ENCODE peak calls at places on chromosomes 3 and 15, in ten cellular contexts. K is ELR, F is fibroblast of mammary gland, T is epithelial cell of esophagus, N is IMR-90, P is heart right ventricle, S is iPS DF 6.9, V is mammary epithelial cell, Z is ecto neural progenitor cell, W is H54. J is an unnamed sample.

GRCh38 chr3:142259359-142259758 is 34.0 kb upstream of the GK5 start:
- DNase-seq in V (no peak), Z (no peak), N (no peak), T (no peak), P (no peak), K (no peak), S (no peak), W (no peak), F (no peak), J (no peak)

GRCh38 chr3:126551839-126552687 is 6.7 kb downstream of the C3orf22 start:
- DNase-seq in F (no peak), S (no peak), Z (peak), N (no peak), P (no peak), V (no peak), T (no peak), W (no peak), K (no peak), J (no peak)

GRCh38 chr3:193813506-193813850 is 220.5 kb downstream of the OPA1 start:
- DNase-seq in K (no peak), T (no peak), P (no peak), F (no peak), N (no peak), W (no peak), Z (no peak), V (no peak), S (no peak), J (no peak)

GRCh38 chr3:107251819-107252218 is 125.4 kb upstream of the CCDC54 start:
- DNase-seq in Z (no peak), V (no peak), W (no peak), F (no peak), K (no peak), N (no peak), S (no peak), P (no peak), T (no peak), J (no peak)

GRCh38 chr15:63203451-63204090 is 14.2 kb downstream of the RAB8B start:
- DNase-seq in W (peak), T (peak), F (peak), V (no peak), P (no peak), K (peak), N (peak), S (no peak), Z (no peak), J (peak)

GRCh38 chr3:171116365-171116764 is 89.8 kb upstream of the SLC2A2 start:
- DNase-seq in Z (no peak), N (no peak), V (peak), K (peak), S (no peak), P (no peak), T (peak), F (peak), W (no peak), J (peak)

GRCh38 chr3:150253622-150254021 is 154.5 kb upstream of the TSC22D2 start:
- DNase-seq in P (no peak), N (no peak), T (peak), V (peak), Z (no peak), W (no peak), F (no peak), S (no peak), K (peak), J (no peak)

GRCh38 chr3:13277860-13278531 is 142.1 kb downstream of the NUP210 start:
- DNase-seq in V (peak), W (peak), Z (no peak), K (peak), P (no peak), S (no peak), N (peak), T (peak), F (no peak), J (peak)

GRCh38 chr15:33051528-33051927 is 143.0 kb downstream of the FMN1 start:
- DNase-seq in Z (no peak), K (no peak), F (no peak), S (no peak), W (no peak), V (no peak), T (no peak), N (no peak), P (no peak), J (no peak)

GRCh38 chr3:106088270-106088669 is 219.5 kb upstream of the CBLB start:
- DNase-seq in N (peak), V (peak), T (no peak), Z (no peak), K (no peak), W (no peak), S (no peak), P (no peak), F (peak), J (no peak)

GRCh38 chr3:181741428-181741827 is 29.7 kb downstream of the SOX2 start:
- DNase-seq in N (no peak), T (no peak), F (no peak), P (no peak), V (no peak), S (no peak), W (no peak), K (no peak), Z (peak), J (no peak)

GRCh38 chr3:64548200-64548889 is 139.5 kb downstream of the ADAMTS9 start:
- DNase-seq in Z (no peak), F (peak), P (peak), V (no peak), S (no peak), T (no peak), W (no peak), N (peak), K (no peak), J (peak)

GRCh38 chr15:67902579-67902979 is 62.7 kb upstream of the RNU6-1 start:
- DNase-seq in S (no peak), V (no peak), W (no peak), Z (no peak), N (no peak), T (no peak), P (no peak), K (no peak), F (no peak), J (no peak)

GRCh38 chr3:154144825-154145465 is 23.8 kb downstream of the ARHGEF26 start:
- DNase-seq in K (peak), P (no peak), S (no peak), F (no peak), Z (no peak), V (no peak), W (no peak), N (peak), T (no peak), J (no peak)

GRCh38 chr3:112856537-112856936 is 9.9 kb upstream of the CD200R1L start:
- DNase-seq in N (no peak), Z (no peak), V (no peak), F (no peak), K (no peak), P (no peak), S (no peak), T (no peak), W (no peak), J (no peak)

GRCh38 chr3:55591893-55592292 is 104.8 kb upstream of the WNT5A start:
- DNase-seq in Z (no peak), S (no peak), W (no peak), N (peak), T (peak), F (no peak), P (no peak), K (no peak), V (no peak), J (peak)

GRCh38 chr3:141894524-141895176 is 18.2 kb downstream of the ATP1B3 start:
- DNase-seq in N (peak), W (no peak), Z (no peak), T (peak), K (peak), V (peak), F (peak), S (no peak), P (no peak), J (peak)

GRCh38 chr3:127448671-127449070 is 141.9 kb downstream of the TPRA1 start:
- DNase-seq in S (no peak), N (no peak), T (no peak), K (no peak), Z (peak), V (no peak), P (no peak), F (no peak), W (no peak), J (no peak)

GRCh38 chr3:188788621-188789081 is 383.1 kb upstream of the TPRG1 start:
- DNase-seq in S (no peak), F (peak), Z (no peak), P (no peak), W (peak), V (peak), T (peak), N (peak), K (peak), J (peak)

GRCh38 chr3:53690521-53690920 is 155.7 kb downstream of the CHDH start:
- DNase-seq in V (no peak), S (no peak), K (no peak), N (no peak), Z (no peak), W (no peak), P (no peak), F (no peak), T (no peak), J (no peak)

GRCh38 chr15:67146214-67146613 is 80.8 kb downstream of the SMAD3 start:
- DNase-seq in S (no peak), K (peak), P (peak), Z (no peak), F (peak), N (peak), T (peak), V (no peak), W (peak), J (peak)

GRCh38 chr15:71682051-71682450 is 128.3 kb upstream of the NR2E3 start:
- DNase-seq in P (no peak), S (no peak), N (no peak), K (no peak), Z (no peak), V (no peak), F (no peak), T (no peak), W (no peak), J (no peak)

GRCh38 chr3:122714269-122714668 is 33.6 kb downstream of the PARP14 start:
- DNase-seq in N (no peak), V (no peak), S (no peak), T (no peak), Z (no peak), F (no peak), P (no peak), W (no peak), K (peak), J (peak)

GRCh38 chr3:44396200-44397171 is 57.9 kb downstream of the TCAIM start:
- DNase-seq in V (no peak), S (no peak), K (no peak), F (no peak), P (no peak), W (no peak), T (no peak), Z (no peak), N (no peak), J (no peak)

GRCh38 chr15:25989327-25989726 is 126.2 kb upstream of the ATP10A start:
- DNase-seq in S (no peak), F (no peak), K (no peak), N (no peak), T (no peak), W (no peak), P (no peak), V (no peak), Z (no peak), J (no peak)

GRCh38 chr3:172102883-172103310 is 63.5 kb downstream of the FNDC3B start:
- DNase-seq in K (no peak), P (no peak), Z (no peak), S (no peak), V (peak), F (no peak), N (no peak), W (no peak), T (peak), J (no peak)

GRCh38 chr15:53791616-53792015 is 32.2 kb upstream of the WDR72 start:
- DNase-seq in W (no peak), P (no peak), T (no peak), S (no peak), K (no peak), Z (no peak), N (no peak), F (no peak), V (peak), J (no peak)

GRCh38 chr3:25911525-25912295 is 121.8 kb downstream of the OXSM start:
- DNase-seq in W (no peak), K (no peak), P (no peak), S (no peak), V (no peak), T (no peak), Z (no peak), N (no peak), F (no peak), J (no peak)

GRCh38 chr3:58704745-58705144 is 38.2 kb upstream of the FAM3D start:
- DNase-seq in K (no peak), S (no peak), Z (no peak), T (peak), V (peak), W (no peak), N (no peak), P (no peak), F (no peak), J (no peak)

GRCh38 chr3:186974824-186975281 is 44.5 kb downstream of the ST6GAL1 start:
- DNase-seq in T (no peak), K (no peak), Z (no peak), F (no peak), V (no peak), S (no peak), P (peak), N (no peak), W (no peak), J (no peak)

GRCh38 chr15:62495670-62496328 is 330.7 kb upstream of the C2CD4B start:
- DNase-seq in T (peak), S (no peak), F (peak), Z (no peak), W (peak), N (peak), V (peak), P (no peak), K (peak), J (peak)

GRCh38 chr3:41848745-41849574 is 112.9 kb downstream of the ULK4 start:
- DNase-seq in S (no peak), P (no peak), N (no peak), T (no peak), V (no peak), W (no peak), F (no peak), K (no peak), Z (no peak), J (no peak)